ENCODE peak calls at places on chromosomes 3 and 15, in eight cellular contexts. F, T, B, E, D, V, O and Z are unnamed samples.

GRCh38 chr3:170802164-170803151 is 67.5 kb downstream of the RPL22L1 start:
- DNase-seq in T (no peak), B (no peak), F (peak; percentile 95), O (no peak), D (no peak), V (peak; percentile 39), E (no peak), Z (peak; percentile 77)

GRCh38 chr3:155065537-155065936 is 14.6 kb upstream of the MME start:
- DNase-seq in E (no peak), V (peak; percentile 44), F (peak; percentile 75), D (no peak), O (no peak), T (no peak), B (no peak), Z (peak; percentile 64)

GRCh38 chr15:81091889-81092558 is 42.0 kb upstream of the CFAP161 start:
- DNase-seq in B (peak; percentile 72), T (no peak), F (peak; percentile 95), E (no peak), V (peak; percentile 70), O (no peak), D (no peak), Z (peak; percentile 43)

GRCh38 chr3:50189989-50190388 is 1.4 kb upstream of the GNAT1 start:
- DNase-seq in T (no peak), D (no peak), B (no peak), V (no peak), F (no peak), O (no peak), E (no peak), Z (no peak)

GRCh38 chr3:152497457-152497856 is 228.7 kb downstream of the MBNL1 start:
- DNase-seq in F (no peak), E (no peak), D (no peak), O (no peak), V (no peak), T (no peak), B (no peak), Z (no peak)

GRCh38 chr3:73605388-73605787 is 19.4 kb downstream of the PDZRN3 start:
- DNase-seq in D (no peak), E (no peak), B (no peak), F (peak; percentile 80), V (no peak), T (no peak), O (no peak), Z (no peak)

GRCh38 chr3:98333989-98334606 is 19.6 kb upstream of the OR5K4 start:
- DNase-seq in T (no peak), V (no peak), E (no peak), O (no peak), F (no peak), B (peak; percentile 6), D (no peak), Z (no peak)

GRCh38 chr15:92326236-92326635 is 67.4 kb upstream of the ST8SIA2 start:
- DNase-seq in D (peak; percentile 29), E (no peak), F (no peak), O (no peak), T (no peak), V (no peak), B (peak; percentile 68), Z (no peak)

GRCh38 chr3:26622634-26623408 is at the start of gene LRRC3B:
- DNase-seq in T (no peak), V (peak; percentile 37), F (no peak), O (no peak), B (peak; percentile 64), E (no peak), D (no peak), Z (no peak)

GRCh38 chr3:124119056-124119721 is 127.3 kb upstream of the ROPN1 start:
- DNase-seq in F (peak; percentile 91), O (no peak), E (no peak), V (no peak), T (no peak), B (no peak), D (no peak), Z (no peak)

GRCh38 chr3:51967384-51968174 is at the start of gene PCBP4:
- DNase-seq in O (peak; percentile 74), V (peak; percentile 83), D (peak; percentile 78), E (peak; percentile 54), B (peak; percentile 72), T (no peak), F (peak; percentile 40), Z (no peak)

GRCh38 chr3:13543251-13543650 is 5.7 kb upstream of the FBLN2 start:
- DNase-seq in E (no peak), T (no peak), V (peak; percentile 73), B (no peak), F (peak; percentile 94), D (peak; percentile 81), O (no peak), Z (no peak)

GRCh38 chr15:58934521-58934920 is 1.0 kb upstream of the SLTM start:
- DNase-seq in E (no peak), D (no peak), B (peak; percentile 80), T (no peak), F (no peak), O (no peak), V (peak; percentile 6), Z (no peak)

GRCh38 chr15:58931985-58932384 is 1.5 kb downstream of the SLTM start:
- DNase-seq in T (peak; percentile 23), E (peak; percentile 54), O (peak; percentile 46), V (peak; percentile 29), D (no peak), B (no peak), F (peak; percentile 61), Z (no peak)

GRCh38 chr15:58934114-58934447 is 602 bp upstream of the SLTM start:
- DNase-seq in F (no peak), O (no peak), B (no peak), V (no peak), T (no peak), E (no peak), D (no peak), Z (no peak)

GRCh38 chr15:58932791-58933310 is 628 bp downstream of the SLTM start:
- DNase-seq in B (no peak), T (no peak), F (peak; percentile 39), E (no peak), D (no peak), O (peak; percentile 54), V (peak; percentile 71), Z (no peak)

DNA sequence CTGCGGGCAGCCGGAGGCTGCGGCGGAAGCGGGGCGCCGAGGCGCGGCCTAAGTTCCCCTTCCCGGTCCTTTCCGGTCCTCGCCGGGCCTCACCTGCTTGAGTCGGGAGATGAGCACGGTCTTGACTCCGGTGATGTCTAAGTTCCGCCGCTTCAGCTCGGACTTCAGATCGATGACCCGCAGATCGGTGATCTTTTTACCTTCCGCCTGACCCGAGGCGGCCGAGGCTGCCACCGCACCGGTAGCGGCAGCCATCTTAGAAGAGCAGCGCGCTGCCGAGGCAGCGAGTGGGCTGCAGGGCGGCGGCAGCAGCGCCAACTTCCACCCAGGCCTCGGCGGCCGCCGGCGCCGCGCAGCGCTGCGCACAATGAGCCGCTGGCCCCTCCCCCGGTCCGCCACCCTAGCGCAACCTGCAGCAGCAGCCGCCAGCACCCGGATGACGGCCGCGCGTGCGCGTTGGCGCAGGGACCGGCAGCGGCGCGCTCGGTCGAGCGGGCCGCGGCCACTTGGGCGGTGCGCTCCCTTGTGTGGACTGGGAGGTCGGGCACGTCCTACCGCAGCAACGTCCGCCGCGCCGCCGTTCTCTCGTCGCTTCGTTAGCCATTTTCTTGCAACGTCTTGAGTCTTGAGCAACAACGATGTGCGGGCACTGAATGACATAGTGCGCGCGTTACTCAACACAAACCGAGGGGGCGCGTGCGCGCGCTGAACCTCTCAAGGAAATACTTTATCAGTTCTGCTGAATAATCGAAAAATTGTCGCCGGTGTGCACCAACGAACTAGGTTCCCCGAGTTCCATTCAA is at the start of gene SLTM:
- DNase-seq in V (peak; percentile 98), O (peak; percentile 95), D (peak; percentile 95), T (peak; percentile 75), E (peak; percentile 91), B (peak; percentile 94), F (peak; percentile 92), Z (peak; percentile 81)
- TF ChIP-seq CTCF in V (peak; percentile 23), O (no peak), D (peak; percentile 48), T (peak; percentile 29), E (no peak), B (peak; percentile 12), F (peak; percentile 29), Z (peak; percentile 22)

DNA sequence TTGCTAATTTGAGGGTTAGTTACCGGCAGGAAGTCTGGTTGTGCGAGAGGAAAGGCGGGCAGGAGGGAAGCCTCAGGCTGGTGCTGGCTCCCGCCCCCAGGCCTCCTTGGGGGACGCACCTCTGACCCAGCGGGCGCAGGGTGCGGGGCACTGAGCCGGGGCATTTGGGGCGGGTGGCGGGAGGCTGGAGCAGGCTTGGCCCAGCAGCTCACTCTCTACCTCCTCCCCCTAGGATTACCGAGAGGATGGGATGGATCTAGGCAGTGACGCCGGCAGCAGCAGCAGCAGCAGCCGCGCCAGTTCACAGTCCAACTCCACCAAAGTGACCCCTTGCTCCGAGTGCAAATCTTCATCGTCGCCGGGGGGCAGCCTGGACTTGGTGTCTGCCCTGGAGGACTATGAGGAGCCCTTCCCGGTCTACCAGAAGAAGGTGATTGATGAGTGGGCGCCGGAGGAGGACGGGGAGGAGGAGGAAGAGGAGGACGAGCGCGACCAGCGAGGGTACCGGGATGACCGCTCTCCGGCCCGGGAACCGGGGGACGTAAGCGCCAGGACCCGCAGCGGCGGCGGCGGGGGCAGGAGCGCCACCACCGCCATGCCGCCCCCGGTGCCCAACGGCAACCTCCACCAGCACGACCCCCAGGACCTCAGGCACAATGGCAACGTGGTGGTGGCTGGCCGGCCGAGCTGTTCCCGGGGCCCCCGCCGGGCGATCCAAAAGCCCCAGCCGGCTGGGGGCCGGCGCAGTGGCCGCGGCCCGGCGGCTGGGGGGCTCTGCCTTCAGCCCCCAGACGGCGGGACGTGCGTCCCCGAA is 224.2 kb upstream of the IL12A start:
- DNase-seq in O (no peak), B (peak; percentile 56), V (peak; percentile 80), F (peak; percentile 77), T (no peak), E (no peak), D (peak; percentile 61), Z (no peak)
- H3K27me3 ChIP-seq in O (peaks cover 38% of the 10 kb centered on the region), B (no peaks in the 10 kb centered on the region), V (no peaks in the 10 kb centered on the region), F (no peaks in the 10 kb centered on the region), T (peaks cover 34% of the 10 kb centered on the region), E (no peaks in the 10 kb centered on the region), D (no peaks in the 10 kb centered on the region), Z (no peaks in the 10 kb centered on the region)

DNA sequence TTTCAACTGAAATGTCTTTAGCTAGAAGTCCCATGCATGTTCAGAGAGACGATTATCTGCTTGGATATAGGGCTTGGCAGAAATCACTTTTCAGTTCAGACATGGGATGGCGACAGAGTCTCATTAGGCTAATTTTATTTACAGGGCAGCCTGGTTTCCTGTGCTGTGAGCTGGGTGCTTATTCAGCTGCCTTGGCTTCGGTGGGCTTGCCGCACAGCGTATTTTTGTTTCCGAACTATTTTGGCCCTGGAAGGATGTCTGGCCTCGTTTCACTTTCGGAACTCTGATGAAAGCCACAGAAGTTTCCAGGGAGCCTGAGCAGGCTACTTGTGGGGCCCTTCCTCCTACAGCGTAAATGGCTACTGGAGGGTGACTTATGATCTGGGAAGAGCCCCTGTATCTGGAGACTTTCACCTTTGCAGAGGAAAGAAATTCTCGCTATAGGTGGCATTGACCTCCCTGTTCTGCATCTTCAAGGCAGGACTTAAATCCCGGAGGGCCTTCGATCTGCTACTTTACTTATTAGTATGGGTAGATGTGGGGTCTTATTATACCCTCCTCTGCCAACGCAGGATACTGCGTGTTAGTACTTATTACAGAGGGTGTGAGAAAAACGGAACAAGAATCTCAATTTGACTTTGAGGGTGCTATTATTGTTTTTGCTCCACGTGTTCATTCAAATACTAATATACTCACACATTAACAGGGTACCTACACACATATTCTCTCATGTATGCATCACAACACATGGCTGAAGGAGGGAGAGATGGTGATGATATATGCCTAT is 364.0 kb upstream of the RBMS3 start:
- DNase-seq in F (peak; percentile 79), E (peak; percentile 33), B (peak; percentile 35), T (peak; percentile 61), D (peak; percentile 54), V (peak; percentile 62), O (peak; percentile 26), Z (no peak)
- TF ChIP-seq CTCF in F (peak; percentile 65), E (peak; percentile 11), B (peak; percentile 45), T (peak; percentile 61), D (peak; percentile 79), V (peak; percentile 51), O (peak; percentile 26), Z (peak; percentile 59)

GRCh38 chr3:190718097-190718496 is 144.4 kb downstream of the GMNC start:
- DNase-seq in T (no peak), B (no peak), D (no peak), F (peak; percentile 7), E (no peak), V (no peak), O (no peak), Z (no peak)
- H3K27me3 ChIP-seq in T (no peaks in the 10 kb centered on the region), B (no peaks in the 10 kb centered on the region), D (no peaks in the 10 kb centered on the region), F (no peaks in the 10 kb centered on the region), E (no peaks in the 10 kb centered on the region), V (no peaks in the 10 kb centered on the region), O (no peaks in the 10 kb centered on the region), Z (no peaks in the 10 kb centered on the region)